ENCODE peak calls at places on chromosomes 2 and 18, in seven cellular contexts. V is gastrocnemius medialis, W is mammary epithelial cell, O is heart right ventricle, I is colonic mucosa, C is uterus, G is brain microvascular endothelial cell. M is an unnamed sample. For H3K27me3, the result is how much of the 10 kb centered on the place peaks cover.

GRCh38 chr2:66364495-66364992 is 70.4 kb upstream of the MEIS1 start:
- DNase-seq in V (peak), W (peak), O (peak), I (no peak), C (peak), G (peak), M (no peak)

GRCh38 chr2:189411860-189412259 is 29.4 kb upstream of the WDR75 start:
- DNase-seq in V (no peak), W (peak), O (no peak), I (no peak), C (peak), G (peak), M (peak)

GRCh38 chr2:30500699-30501098 is 53.7 kb downstream of the LCLAT1 start:
- DNase-seq in V (no peak), W (no peak), O (no peak), I (no peak), C (no peak), G (no peak), M (no peak)

GRCh38 chr18:58781627-58782194 is 83.0 kb upstream of the ZNF532 start:
- DNase-seq in V (peak), W (peak), O (peak), I (peak), C (peak), G (peak), M (peak)

GRCh38 chr2:217683096-217683870 is 319.5 kb downstream of the TNS1 start:
- DNase-seq in V (no peak), W (no peak), O (no peak), I (no peak), C (no peak), G (no peak), M (no peak)

GRCh38 chr18:3514312-3515216 is 64.6 kb downstream of the TGIF1 start:
- DNase-seq in V (no peak), W (peak), O (no peak), I (no peak), C (no peak), G (no peak), M (no peak)

GRCh38 chr2:223969856-223970255 is 12.6 kb downstream of the MRPL44 start:
- DNase-seq in V (no peak), W (peak), O (no peak), I (no peak), C (no peak), G (peak), M (peak)

GRCh38 chr2:240252191-240252871 is 111.9 kb upstream of the OTOS start:
- DNase-seq in V (no peak), W (no peak), O (no peak), I (peak), C (no peak), G (no peak), M (no peak)

GRCh38 chr2:28394331-28394877 is 1.7 kb downstream of the FOSL2 start:
- DNase-seq in V (no peak), W (peak), O (peak), I (peak), C (peak), G (peak), M (peak)

GRCh38 chr2:72743481-72743880 is 82.4 kb downstream of the EXOC6B start:
- DNase-seq in V (no peak), W (no peak), O (no peak), I (no peak), C (no peak), G (no peak), M (peak)

GRCh38 chr18:74745658-74746403 is 148.2 kb downstream of the ZNF407 start:
- DNase-seq in V (no peak), W (peak), O (no peak), I (no peak), C (no peak), G (peak), M (peak)

GRCh38 chr2:174683392-174683759 is 80.9 kb downstream of the CHRNA1 start:
- DNase-seq in V (no peak), W (no peak), O (no peak), I (no peak), C (peak), G (peak), M (peak)

GRCh38 chr2:16840496-16841172 is 175.0 kb upstream of the CYRIA start:
- DNase-seq in V (no peak), W (no peak), O (no peak), I (no peak), C (no peak), G (no peak), M (no peak)

GRCh38 chr2:55364189-55365055 is 55.2 kb downstream of the CCDC88A start:
- DNase-seq in V (peak), W (peak), O (peak), I (peak), C (peak), G (peak), M (peak)

GRCh38 chr18:59517446-59518171 is 158.5 kb upstream of the LMAN1 start:
- DNase-seq in V (no peak), W (no peak), O (peak), I (no peak), C (no peak), G (no peak), M (no peak)

GRCh38 chr2:29777164-29777563 is 144.2 kb downstream of the ALK start:
- DNase-seq in V (no peak), W (peak), O (no peak), I (no peak), C (no peak), G (no peak), M (peak)

GRCh38 chr2:192741889-192742288 is 547.2 kb upstream of the TMEFF2 start:
- DNase-seq in V (no peak), W (no peak), O (no peak), I (no peak), C (no peak), G (no peak), M (peak)
- TF ChIP-seq CTCF in V (no peak), W (peak), O (no peak), I (no peak), C (no peak), G (peak), M (peak)

GRCh38 chr18:12251311-12251710 is 2.9 kb upstream of the CIDEA start:
- DNase-seq in V (no peak), W (no peak), O (no peak), I (no peak), C (no peak), G (no peak), M (no peak)

GRCh38 chr18:12253027-12253426 is 1.1 kb upstream of the CIDEA start:
- DNase-seq in V (no peak), W (no peak), O (no peak), I (no peak), C (no peak), G (no peak), M (no peak)

GRCh38 chr18:12253517-12254136 is 534 bp upstream of the CIDEA start:
- DNase-seq in V (no peak), W (no peak), O (no peak), I (no peak), C (no peak), G (no peak), M (no peak)

GRCh38 chr18:12254137-12254819 is at the start of gene CIDEA:
- DNase-seq in V (no peak), W (no peak), O (no peak), I (no peak), C (no peak), G (no peak), M (no peak)

DNA sequence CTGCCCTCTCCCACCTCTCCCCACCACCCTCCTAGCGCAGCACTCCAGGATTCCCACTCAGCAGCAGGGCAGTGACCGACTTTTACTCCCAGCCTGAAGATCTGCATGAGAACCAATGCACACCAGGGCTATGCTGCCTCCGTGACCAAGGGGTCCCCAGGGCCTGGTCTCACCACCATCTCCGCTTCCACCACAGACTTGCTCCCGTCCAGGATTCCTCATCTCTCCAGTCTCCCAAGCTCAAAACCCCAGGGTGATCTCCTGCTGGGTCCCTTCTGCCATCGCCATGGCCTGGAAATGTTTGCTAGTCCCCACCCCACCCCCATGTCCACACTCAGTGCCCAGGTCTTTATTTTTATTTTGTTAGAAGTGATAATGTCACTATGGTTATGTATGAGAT is 2.1 kb upstream of the CIDEA start:
- DNase-seq in V (no peak), W (no peak), O (no peak), I (no peak), C (no peak), G (no peak), M (no peak)
- H3K27me3 ChIP-seq in V (under half), W (under half), O (under half), I (under half), C (under half), G (under half), M (under half)

DNA sequence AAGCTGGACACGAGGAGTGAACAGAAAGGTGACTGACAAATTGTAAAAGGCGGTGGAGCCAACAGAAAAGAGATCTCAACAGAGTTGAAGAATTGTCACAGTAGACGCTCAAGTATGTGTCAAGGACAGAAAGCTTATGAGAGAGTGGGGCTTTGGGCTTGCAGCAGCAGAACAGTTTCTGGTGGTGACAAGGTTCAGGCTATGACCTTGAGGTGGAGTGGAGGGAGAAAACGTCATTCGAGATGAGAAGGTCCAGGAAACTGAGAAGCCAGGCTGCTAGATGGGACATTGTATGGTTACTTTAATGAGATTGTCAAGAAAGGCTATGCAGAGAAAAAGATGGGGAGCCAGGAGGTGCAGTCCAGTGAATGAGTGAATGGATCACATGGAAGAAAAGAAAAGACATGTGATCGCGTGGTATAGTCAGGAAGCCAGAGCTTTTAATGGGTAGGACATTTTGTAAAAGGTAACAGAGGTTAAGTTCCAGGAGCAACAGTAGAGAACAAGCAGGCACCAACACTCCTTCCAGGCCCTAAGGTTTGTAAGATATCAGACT is 91.1 kb upstream of the EPC2 start:
- DNase-seq in V (no peak), W (no peak), O (no peak), I (no peak), C (no peak), G (no peak), M (no peak)
- H3K4me3 ChIP-seq in V (peak), W (no peak), O (peak), I (peak), C (peak), G (no peak), M (no peak)

DNA sequence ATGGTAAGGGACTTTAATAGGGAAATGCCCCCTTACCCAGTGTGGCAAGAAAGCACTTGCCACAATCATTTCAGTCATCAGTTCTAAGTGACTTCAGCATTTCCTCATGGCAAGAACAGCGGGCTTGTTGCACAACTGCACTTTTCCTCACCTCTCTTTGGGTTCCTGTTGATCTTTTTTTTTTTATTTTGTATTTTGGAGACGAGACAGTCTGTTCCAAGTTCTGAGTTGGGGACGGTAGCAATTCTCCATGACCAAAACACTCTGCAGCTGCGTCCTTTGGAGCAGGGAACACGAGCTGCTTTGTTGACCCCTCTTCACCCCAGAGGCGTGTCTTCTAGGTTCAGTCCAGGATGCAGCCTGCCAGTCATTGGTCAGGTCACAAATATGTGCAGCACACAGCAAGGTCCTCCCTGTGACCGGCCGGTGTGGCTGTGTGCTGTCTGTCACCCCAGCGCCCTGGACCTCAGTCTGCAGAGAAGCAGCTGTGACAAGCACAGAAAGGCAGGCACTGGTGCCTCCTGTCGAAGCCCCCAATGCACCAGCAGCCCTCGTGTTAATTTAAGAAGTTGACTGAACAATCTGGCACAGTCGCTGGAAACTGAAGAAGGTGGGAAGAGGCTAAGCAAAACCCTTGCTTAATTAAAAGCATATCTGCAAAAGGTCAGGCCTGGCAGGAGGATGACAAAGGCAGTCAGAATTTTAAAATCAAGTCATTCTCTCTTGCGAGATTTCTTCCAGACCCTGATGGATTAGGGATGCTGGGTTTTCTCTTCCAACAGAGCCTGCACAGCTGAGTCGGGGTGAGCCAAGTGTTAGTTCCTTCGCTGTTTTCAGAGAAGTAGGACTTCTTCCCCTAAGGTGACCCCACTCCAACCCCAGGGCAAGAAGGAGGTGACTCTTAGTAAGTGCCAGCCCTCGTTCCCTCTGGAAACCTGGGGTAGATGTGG is 96.7 kb upstream of the COPS8 start:
- DNase-seq in V (peak), W (no peak), O (peak), I (no peak), C (peak), G (no peak), M (peak)
- TF ChIP-seq CTCF in V (no peak), W (no peak), O (no peak), I (no peak), C (no peak), G (no peak), M (no peak)

DNA sequence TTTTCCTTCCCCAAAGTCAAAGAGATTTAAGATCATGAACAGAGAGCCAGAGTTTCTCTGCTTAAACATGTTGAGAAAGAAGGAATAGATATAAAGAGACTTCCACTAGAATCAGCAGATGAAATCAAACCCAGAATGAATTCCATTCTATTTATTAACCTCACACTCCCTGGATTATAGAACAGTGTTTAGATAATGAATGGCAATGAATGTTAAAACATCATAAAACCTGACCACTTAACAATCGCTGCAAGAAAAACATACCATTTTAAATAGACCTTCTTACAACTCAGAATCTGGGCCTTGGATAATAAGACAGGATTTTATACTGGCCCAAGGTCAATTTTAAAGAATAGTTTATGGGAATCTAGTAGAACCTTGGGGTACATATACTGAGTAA is 163.7 kb upstream of the SIX2 start:
- DNase-seq in V (no peak), W (peak), O (no peak), I (no peak), C (no peak), G (no peak), M (peak)
- H3K27me3 ChIP-seq in V (under half), W (under half), O (half or more), I (under half), C (under half), G (under half), M (under half)

M was measured in bronchial epithelial cell.